ENCODE peak calls at places on chromosomes 4 and X, in seven cellular contexts. B is Peyer's patch, A is AG10803, H is astrocyte of the spinal cord, Y is sigmoid colon, P is neuronal stem cell, K is bronchial epithelial cell. J is an unnamed sample.

GRCh38 chrX:74119016-74119910 is 184.7 kb upstream of the ZCCHC13 start:
- DNase-seq in Y (no peak), A (peak; percentile 45), B (no peak), H (peak; percentile 46), P (no peak), K (peak; percentile 64), J (no peak)

GRCh38 chrX:95612350-95612749 is 1072.3 kb upstream of the DIAPH2 start:
- DNase-seq in P (no peak), K (no peak), Y (no peak), B (no peak), H (no peak), A (no peak), J (no peak)

GRCh38 chr4:188824553-188824952 is 685.3 kb downstream of the TRIML1 start:
- DNase-seq in B (no peak), P (no peak), Y (no peak), A (no peak), K (no peak), H (no peak), J (no peak)

GRCh38 chr4:147360301-147360700 is 120.6 kb upstream of the EDNRA start:
- DNase-seq in Y (no peak), H (peak; percentile 95), B (no peak), K (peak; percentile 50), P (no peak), A (peak; percentile 69), J (no peak)

GRCh38 chr4:145920205-145920604 is 18.4 kb downstream of the ZNF827 start:
- DNase-seq in A (peak; percentile 99), P (no peak), B (no peak), K (no peak), Y (no peak), H (peak; percentile 96), J (no peak)

GRCh38 chr4:145234086-145234694 is 53.8 kb upstream of the OTUD4 start:
- DNase-seq in K (peak; percentile 59), A (peak; percentile 55), H (peak; percentile 69), B (peak; percentile 78), P (peak; percentile 52), Y (no peak), J (no peak)

GRCh38 chr4:60241886-60242285 is 958.2 kb upstream of the ADGRL3 start:
- DNase-seq in Y (no peak), B (no peak), K (no peak), H (peak; percentile 3), A (no peak), P (no peak), J (no peak)

GRCh38 chrX:101977091-101977490 is 45.3 kb upstream of the ZMAT1 start:
- DNase-seq in B (no peak), K (no peak), P (no peak), H (no peak), Y (no peak), A (peak; percentile 52), J (no peak)

GRCh38 chrX:31590581-31591113 is 518.8 kb upstream of the FTHL17 start:
- DNase-seq in K (peak; percentile 60), P (no peak), H (peak; percentile 71), B (no peak), A (peak; percentile 48), Y (no peak), J (no peak)

GRCh38 chrX:16319929-16320328 is 152.6 kb downstream of the MAGEB17 start:
- DNase-seq in H (peak; percentile 55), B (no peak), P (no peak), A (no peak), K (no peak), Y (no peak), J (no peak)

GRCh38 chrX:13762015-13762414 is 27.5 kb downstream of the OFD1 start:
- DNase-seq in P (no peak), B (no peak), Y (no peak), A (no peak), K (no peak), H (no peak), J (no peak)
- H3K4me3 ChIP-seq in P (no peak overlapping the region), B (no peak overlapping the region), Y (no peak overlapping the region), A (no peak overlapping the region), K (no peak overlapping the region), H (no peak overlapping the region), J (no peak overlapping the region)

GRCh38 chrX:30573125-30573524 is 4.4 kb downstream of the TASL start:
- DNase-seq in P (no peak), Y (no peak), B (no peak), K (no peak), A (no peak), H (no peak), J (no peak)

GRCh38 chrX:30570505-30570904 is 7.1 kb downstream of the TASL start:
- DNase-seq in B (no peak), A (peak; percentile 10), K (peak; percentile 5), P (no peak), Y (no peak), H (peak; percentile 7), J (no peak)

GRCh38 chrX:30572678-30573077 is 4.9 kb downstream of the TASL start:
- DNase-seq in Y (no peak), P (no peak), H (no peak), K (no peak), A (no peak), B (no peak), J (no peak)

GRCh38 chrX:30576881-30577280 is 685 bp downstream of the TASL start:
- DNase-seq in K (no peak), A (no peak), Y (no peak), H (no peak), P (no peak), B (no peak), J (no peak)

GRCh38 chrX:30572004-30572403 is 5.6 kb downstream of the TASL start:
- DNase-seq in K (no peak), B (no peak), A (no peak), H (no peak), P (no peak), Y (no peak), J (no peak)
- H3K4me3 ChIP-seq in K (no peak overlapping the region), B (no peak overlapping the region), A (no peak overlapping the region), H (no peak overlapping the region), P (no peak overlapping the region), Y (no peak overlapping the region), J (no peak overlapping the region)

GRCh38 chrX:129779086-129779672 is 570 bp upstream of the SASH3 start:
- DNase-seq in P (no peak), H (no peak), A (no peak), Y (no peak), K (no peak), B (no peak), J (no peak)

GRCh38 chrX:129781134-129782014 is 1.6 kb downstream of the SASH3 start:
- DNase-seq in Y (no peak), H (no peak), B (peak; percentile 93), K (no peak), P (no peak), A (no peak), J (no peak)

GRCh38 chrX:129780441-129781105 is 824 bp downstream of the SASH3 start:
- DNase-seq in H (no peak), B (no peak), K (no peak), Y (no peak), P (no peak), A (no peak), J (no peak)

GRCh38 chrX:129782015-129782495 is 2.3 kb downstream of the SASH3 start:
- DNase-seq in B (peak; percentile 42), K (no peak), H (no peak), A (no peak), P (no peak), Y (no peak), J (no peak)

GRCh38 chrX:129779747-129780146 is at the start of gene SASH3:
- DNase-seq in Y (peak; percentile 78), H (no peak), A (no peak), K (no peak), B (peak; percentile 92), P (no peak), J (no peak)
- H3K4me3 ChIP-seq in Y (no peak within 1 kb of the TSS), H (no peak within 1 kb of the TSS), A (no peak within 1 kb of the TSS), K (no peak within 1 kb of the TSS), B (peak within 1 kb of the TSS; percentile 31), P (no peak within 1 kb of the TSS), J (peak within 1 kb of the TSS; percentile 26)

DNA sequence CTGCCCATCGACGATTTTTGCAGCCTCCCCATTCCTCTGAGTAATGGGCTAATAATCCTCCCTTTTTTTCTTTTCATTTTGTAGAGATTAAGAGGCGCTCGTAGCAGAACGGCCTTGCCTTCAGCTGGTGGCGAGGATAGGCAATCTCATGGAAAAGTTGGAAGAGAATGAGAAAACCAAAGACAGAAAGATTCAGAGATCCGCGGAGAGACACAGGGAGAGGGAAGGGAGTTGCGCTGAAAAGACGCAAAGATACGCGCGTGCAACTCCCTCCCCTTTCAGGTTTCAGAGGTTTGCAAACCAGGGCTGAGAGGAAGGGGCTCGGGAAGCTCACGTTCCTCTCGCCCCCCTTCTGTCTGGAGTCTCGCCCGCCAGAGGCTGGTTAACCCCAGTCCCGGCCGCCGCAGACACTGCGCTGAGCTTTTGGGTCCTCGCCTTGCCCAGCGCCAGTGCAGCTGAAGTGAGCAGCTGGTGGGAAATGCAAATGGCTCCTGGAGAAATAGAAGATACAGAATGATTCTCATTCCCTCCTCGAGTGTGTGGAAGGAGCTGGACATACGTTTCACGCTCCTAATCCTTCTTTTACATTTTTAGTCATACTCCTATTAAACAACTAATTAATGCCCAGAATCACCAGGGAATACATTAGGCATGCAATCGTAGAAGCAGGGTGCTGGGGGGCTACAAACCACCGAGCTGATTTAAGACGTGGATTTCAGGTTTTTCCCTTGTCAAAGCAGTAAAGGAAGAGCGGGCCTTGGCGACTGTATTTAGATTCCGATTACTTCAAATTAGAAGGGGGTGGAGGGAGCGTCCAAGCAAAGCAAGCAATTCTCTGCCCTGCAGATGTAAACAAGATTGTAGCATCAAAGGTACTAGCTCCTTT is 16.6 kb upstream of the PITX2 start:
- DNase-seq in H (no peak), Y (no peak), A (no peak), K (no peak), B (no peak), P (no peak), J (no peak)
- H3K4me3 ChIP-seq in H (no peak overlapping the region), Y (no peak overlapping the region), A (no peak overlapping the region), K (no peak overlapping the region), B (no peak overlapping the region), P (no peak overlapping the region), J (no peak overlapping the region)

GRCh38 chrX:140712413-140713173 is 3.0 kb downstream of the LINC00632 start:
- DNase-seq in H (peak; percentile 82), K (peak; percentile 8), Y (peak; percentile 67), B (no peak), P (peak; percentile 48), A (peak; percentile 34), J (no peak)
- H3K4me3 ChIP-seq in H (peak overlapping the region; percentile 28), K (no peak overlapping the region), Y (peak overlapping the region; percentile 39), B (no peak overlapping the region), P (no peak overlapping the region), A (no peak overlapping the region), J (peak overlapping the region; percentile 32)

GRCh38 chr4:56467284-56468096 is at the start of gene SRP72:
- DNase-seq in B (peak; percentile 95), H (peak; percentile 85), K (peak; percentile 81), A (peak; percentile 86), P (peak; percentile 77), Y (peak; percentile 93), J (peak; percentile 97)

GRCh38 chr4:56463711-56464110 is 3.7 kb upstream of the SRP72 start:
- DNase-seq in H (no peak), K (no peak), P (no peak), Y (no peak), A (no peak), B (no peak), J (no peak)

GRCh38 chr4:56466910-56467283 is 520 bp upstream of the SRP72 start:
- DNase-seq in K (no peak), Y (no peak), B (no peak), A (no peak), H (no peak), P (no peak), J (no peak)

GRCh38 chr4:56464581-56464980 is 2.8 kb upstream of the SRP72 start:
- DNase-seq in H (no peak), Y (no peak), P (no peak), B (no peak), A (no peak), K (no peak), J (no peak)

GRCh38 chr4:56465599-56466295 is 1.7 kb upstream of the SRP72 start:
- DNase-seq in H (no peak), Y (no peak), A (peak; percentile 42), P (no peak), B (no peak), K (peak; percentile 57), J (no peak)
- H3K4me3 ChIP-seq in H (peak overlapping the region; percentile 61), Y (peak overlapping the region; percentile 100), A (peak overlapping the region; percentile 62), P (no peak overlapping the region), B (no peak overlapping the region), K (peak overlapping the region; percentile 95), J (peak overlapping the region; percentile 6)

J was measured in vagina.